ENCODE peak calls at places on chromosomes 7 and 10, in six cellular contexts. G is activated T-helper 1 cell treated with anti-CD3 and anti-CD28 coated beads, Interleukin-12 subunit alpha, Interleukin-12 subunit beta, Interleukin-2, Interleukin-4 antibody, amounts not matched to agents 30 ng/mL and 10 ng/mL and 1 ng/mL, durations not matched to agents 14 hours and 24 hours and 36 hours; T is nephron progenitor cell; D is tibial artery; Z is EH; O is EL. U is an unnamed sample.
A peak's percentile ranks its signal among the peaks of the same experiment; 100 is the strongest.

GRCh38 chr10:126215767-126216166 is 172.5 kb downstream of the ADAM12 start:
- DNase-seq in G (no peak), T (no peak), D (no peak), Z (no peak), O (no peak), U (no peak)

GRCh38 chr7:27198871-27199801 is 755 bp downstream of the HOXA13 start:
- DNase-seq in G (no peak), T (peak; percentile 60), D (no peak), Z (peak; percentile 48), O (peak; percentile 52), U (no peak)

GRCh38 chr10:72081772-72082590 is 6.4 kb downstream of the SPOCK2 start:
- DNase-seq in G (no peak), T (no peak), D (no peak), Z (no peak), O (no peak), U (no peak)

GRCh38 chr7:54252256-54253035 is 289.7 kb upstream of the VSTM2A start:
- DNase-seq in G (no peak), T (no peak), D (no peak), Z (no peak), O (no peak), U (no peak)

GRCh38 chr10:115850666-115851065 is 422.3 kb downstream of the GFRA1 start:
- DNase-seq in G (no peak), T (no peak), D (no peak), Z (no peak), O (no peak), U (no peak)

GRCh38 chr7:20441886-20442505 is 111.3 kb downstream of the ITGB8 start:
- DNase-seq in G (no peak), T (no peak), D (no peak), Z (peak; percentile 3), O (peak; percentile 53), U (no peak)

GRCh38 chr10:46516660-46517416 is 39.6 kb downstream of the GPRIN2 start:
- DNase-seq in G (no peak), T (no peak), D (peak; percentile 19), Z (peak; percentile 97), O (peak; percentile 87), U (peak; percentile 30)

GRCh38 chr10:117166420-117167345 is 28.6 kb upstream of the VAX1 start:
- DNase-seq in G (no peak), T (no peak), D (no peak), Z (no peak), O (no peak), U (no peak)

GRCh38 chr7:114859477-114859876 is 62.4 kb upstream of the MDFIC start:
- DNase-seq in G (no peak), T (no peak), D (no peak), Z (no peak), O (no peak), U (no peak)

GRCh38 chr10:105207596-105207995 is 566.5 kb downstream of the SORCS3 start:
- DNase-seq in G (no peak), T (no peak), D (no peak), Z (no peak), O (no peak), U (no peak)

GRCh38 chr7:75993689-75994387 is 557 bp downstream of the TMEM120A start:
- DNase-seq in G (no peak), T (peak; percentile 63), D (peak; percentile 88), Z (peak; percentile 73), O (peak; percentile 59), U (peak; percentile 87)

GRCh38 chr10:97598407-97599271 is 9.1 kb downstream of the C10orf62 start:
- DNase-seq in G (no peak), T (no peak), D (no peak), Z (no peak), O (no peak), U (no peak)

GRCh38 chr7:36625247-36625646 is 99.0 kb downstream of the AOAH start:
- DNase-seq in G (no peak), T (no peak), D (no peak), Z (no peak), O (no peak), U (no peak)

GRCh38 chr7:45703911-45704682 is 129.9 kb downstream of the ADCY1 start:
- DNase-seq in G (no peak), T (no peak), D (no peak), Z (no peak), O (no peak), U (no peak)

GRCh38 chr10:129525408-129525807 is 58.4 kb downstream of the MGMT start:
- DNase-seq in G (no peak), T (peak; percentile 21), D (no peak), Z (peak; percentile 77), O (peak; percentile 64), U (peak; percentile 55)

GRCh38 chr10:48740023-48740707 is 55.5 kb downstream of the WDFY4 start:
- DNase-seq in G (no peak), T (no peak), D (no peak), Z (no peak), O (no peak), U (no peak)

GRCh38 chr7:158192956-158193355 is 394.7 kb downstream of the PTPRN2 start:
- DNase-seq in G (no peak), T (no peak), D (no peak), Z (no peak), O (no peak), U (no peak)

GRCh38 chr7:151818674-151819519 is 58.0 kb downstream of the PRKAG2 start:
- DNase-seq in G (no peak), T (no peak), D (no peak), Z (no peak), O (no peak), U (no peak)

GRCh38 chr10:15745748-15746147 is 26.0 kb upstream of the ITGA8 start:
- DNase-seq in G (no peak), T (no peak), D (no peak), Z (peak; percentile 55), O (no peak), U (no peak)

GRCh38 chr7:25594728-25595127 is 366.4 kb upstream of the NPVF start:
- DNase-seq in G (no peak), T (no peak), D (no peak), Z (no peak), O (no peak), U (no peak)

GRCh38 chr10:49107890-49108274 is 7.4 kb downstream of the VSTM4 start:
- DNase-seq in G (no peak), T (no peak), D (no peak), Z (no peak), O (no peak), U (no peak)

GRCh38 chr10:4670737-4671136 is 155.3 kb upstream of the AKR1E2 start:
- DNase-seq in G (no peak), T (no peak), D (no peak), Z (peak; percentile 77), O (peak; percentile 73), U (no peak)